ENCODE peak calls at places on chromosomes 3 and 15, in four cellular contexts. One of them, this sample, is unnamed.

GRCh38 chr3:117788499-117788898 is 1078.9 kb downstream of the TUSC7 start:
- DNase-seq in activated naive CD4-positive, alpha-beta T cell: no peak
- DNase-seq in RWPE1: no peak
- DNase-seq in thoracic aorta: no peak
- DNase-seq in this sample: no peak

GRCh38 chr15:47786371-47786770 is 69.1 kb downstream of the SEMA6D start:
- DNase-seq in activated naive CD4-positive, alpha-beta T cell: no peak
- DNase-seq in thoracic aorta: no peak
- DNase-seq in RWPE1: no peak
- DNase-seq in this sample: no peak

GRCh38 chr3:60743631-60744164 is 507.6 kb downstream of the FHIT start:
- DNase-seq in activated naive CD4-positive, alpha-beta T cell: no peak
- DNase-seq in thoracic aorta: no peak
- DNase-seq in RWPE1: no peak
- DNase-seq in this sample: no peak

GRCh38 chr15:77599899-77600298 is 32.8 kb downstream of the LINGO1 start:
- DNase-seq in RWPE1: peak; percentile 35
- DNase-seq in thoracic aorta: no peak
- DNase-seq in activated naive CD4-positive, alpha-beta T cell: no peak
- DNase-seq in this sample: no peak

GRCh38 chr3:100403956-100404548 is 2.7 kb downstream of the LNP1 start:
- DNase-seq in thoracic aorta: no peak
- DNase-seq in RWPE1: no peak
- DNase-seq in activated naive CD4-positive, alpha-beta T cell: no peak
- DNase-seq in this sample: no peak

GRCh38 chr3:141277451-141277850 is 45.8 kb downstream of the PXYLP1 start:
- DNase-seq in thoracic aorta: no peak
- DNase-seq in RWPE1: no peak
- DNase-seq in activated naive CD4-positive, alpha-beta T cell: no peak
- DNase-seq in this sample: no peak

GRCh38 chr3:114089675-114090074 is 33.1 kb downstream of the QTRT2 start:
- DNase-seq in thoracic aorta: no peak
- DNase-seq in RWPE1: no peak
- DNase-seq in activated naive CD4-positive, alpha-beta T cell: no peak
- DNase-seq in this sample: no peak

GRCh38 chr3:130783629-130784028 is 37.0 kb upstream of the PIK3R4 start:
- DNase-seq in thoracic aorta: no peak
- DNase-seq in activated naive CD4-positive, alpha-beta T cell: no peak
- DNase-seq in RWPE1: no peak
- DNase-seq in this sample: no peak

GRCh38 chr3:71517206-71517855 is 66.2 kb downstream of the FOXP1 start:
- DNase-seq in RWPE1: no peak
- DNase-seq in activated naive CD4-positive, alpha-beta T cell: no peak
- DNase-seq in thoracic aorta: no peak
- DNase-seq in this sample: no peak

GRCh38 chr15:35583863-35584528 is 38.0 kb upstream of the DPH6 start:
- DNase-seq in thoracic aorta: no peak
- DNase-seq in activated naive CD4-positive, alpha-beta T cell: no peak
- DNase-seq in RWPE1: no peak
- DNase-seq in this sample: no peak

GRCh38 chr15:69414702-69415161 is 583 bp downstream of the KIF23 start:
- DNase-seq in thoracic aorta: no peak
- DNase-seq in RWPE1: peak; percentile 86
- DNase-seq in activated naive CD4-positive, alpha-beta T cell: no peak
- DNase-seq in this sample: peak; percentile 27

GRCh38 chr3:106213954-106214353 is 345.1 kb upstream of the CBLB start:
- DNase-seq in RWPE1: no peak
- DNase-seq in activated naive CD4-positive, alpha-beta T cell: no peak
- DNase-seq in thoracic aorta: no peak
- DNase-seq in this sample: no peak

GRCh38 chr3:64685331-64685799 is 2.4 kb downstream of the ADAMTS9 start:
- DNase-seq in activated naive CD4-positive, alpha-beta T cell: no peak
- DNase-seq in RWPE1: no peak
- DNase-seq in thoracic aorta: no peak
- DNase-seq in this sample: no peak

GRCh38 chr3:186380622-186381380 is 18.8 kb upstream of the DGKG start:
- DNase-seq in thoracic aorta: no peak
- DNase-seq in activated naive CD4-positive, alpha-beta T cell: no peak
- DNase-seq in RWPE1: no peak
- DNase-seq in this sample: no peak

GRCh38 chr3:148329481-148330220 is 368.1 kb upstream of the AGTR1 start:
- DNase-seq in activated naive CD4-positive, alpha-beta T cell: no peak
- DNase-seq in thoracic aorta: no peak
- DNase-seq in RWPE1: no peak
- DNase-seq in this sample: no peak

GRCh38 chr3:45785626-45786150 is 10.6 kb downstream of the SLC6A20 start:
- DNase-seq in thoracic aorta: no peak
- DNase-seq in activated naive CD4-positive, alpha-beta T cell: no peak
- DNase-seq in RWPE1: no peak
- DNase-seq in this sample: no peak

GRCh38 chr3:61876797-61877196 is 315.4 kb downstream of the PTPRG start:
- DNase-seq in activated naive CD4-positive, alpha-beta T cell: no peak
- DNase-seq in thoracic aorta: no peak
- DNase-seq in RWPE1: no peak
- DNase-seq in this sample: no peak

GRCh38 chr3:61663728-61664492 is 102.5 kb downstream of the PTPRG start:
- DNase-seq in RWPE1: peak; percentile 59
- DNase-seq in thoracic aorta: no peak
- DNase-seq in activated naive CD4-positive, alpha-beta T cell: no peak
- DNase-seq in this sample: no peak

GRCh38 chr3:25820372-25820771 is 30.5 kb downstream of the OXSM start:
- DNase-seq in activated naive CD4-positive, alpha-beta T cell: no peak
- DNase-seq in RWPE1: peak; percentile 13
- DNase-seq in thoracic aorta: no peak
- DNase-seq in this sample: no peak

GRCh38 chr3:127680146-127680661 is 7.5 kb downstream of the ABTB1 start:
- DNase-seq in RWPE1: no peak
- DNase-seq in thoracic aorta: no peak
- DNase-seq in activated naive CD4-positive, alpha-beta T cell: no peak
- DNase-seq in this sample: no peak

GRCh38 chr3:123688241-123688747 is 103.4 kb upstream of the HACD2 start:
- DNase-seq in activated naive CD4-positive, alpha-beta T cell: no peak
- DNase-seq in RWPE1: peak; percentile 75
- DNase-seq in thoracic aorta: peak; percentile 47
- DNase-seq in this sample: no peak

GRCh38 chr15:68277131-68277604 is 377 bp upstream of the FEM1B start:
- DNase-seq in RWPE1: peak; percentile 20
- DNase-seq in activated naive CD4-positive, alpha-beta T cell: no peak
- DNase-seq in thoracic aorta: no peak
- DNase-seq in this sample: no peak

GRCh38 chr3:145094355-145094941 is 1066.5 kb downstream of the PLOD2 start:
- DNase-seq in thoracic aorta: no peak
- DNase-seq in RWPE1: peak; percentile 7
- DNase-seq in activated naive CD4-positive, alpha-beta T cell: no peak
- DNase-seq in this sample: no peak

GRCh38 chr3:71753716-71754609 is at the start of gene GPR27:
- DNase-seq in activated naive CD4-positive, alpha-beta T cell: no peak
- DNase-seq in RWPE1: peak; percentile 10
- DNase-seq in thoracic aorta: no peak
- DNase-seq in this sample: no peak

GRCh38 chr3:9808345-9809037 is 1.6 kb upstream of the TTLL3 start:
- DNase-seq in activated naive CD4-positive, alpha-beta T cell: no peak
- DNase-seq in thoracic aorta: no peak
- DNase-seq in RWPE1: no peak
- DNase-seq in this sample: no peak

GRCh38 chr15:61556037-61556648 is 327.0 kb upstream of the RORA start:
- DNase-seq in RWPE1: peak; percentile 33
- DNase-seq in thoracic aorta: no peak
- DNase-seq in activated naive CD4-positive, alpha-beta T cell: no peak
- DNase-seq in this sample: no peak

GRCh38 chr15:95973566-95974256 is 356.8 kb upstream of the NR2F2 start:
- DNase-seq in activated naive CD4-positive, alpha-beta T cell: no peak
- DNase-seq in RWPE1: no peak
- DNase-seq in thoracic aorta: no peak
- DNase-seq in this sample: no peak

GRCh38 chr3:63662500-63662899 is 10.0 kb downstream of the SNTN start:
- DNase-seq in activated naive CD4-positive, alpha-beta T cell: no peak
- DNase-seq in RWPE1: peak; percentile 2
- DNase-seq in thoracic aorta: no peak
- DNase-seq in this sample: no peak

GRCh38 chr3:71441217-71441924 is 142.2 kb downstream of the FOXP1 start:
- DNase-seq in RWPE1: no peak
- DNase-seq in activated naive CD4-positive, alpha-beta T cell: no peak
- DNase-seq in thoracic aorta: no peak
- DNase-seq in this sample: no peak

GRCh38 chr3:47512416-47513124 is 942 bp downstream of the ELP6 start:
- DNase-seq in RWPE1: no peak
- DNase-seq in thoracic aorta: no peak
- DNase-seq in activated naive CD4-positive, alpha-beta T cell: peak; percentile 15
- DNase-seq in this sample: no peak

GRCh38 chr3:9136746-9137434 is 112.6 kb downstream of the SRGAP3 start:
- DNase-seq in activated naive CD4-positive, alpha-beta T cell: no peak
- DNase-seq in thoracic aorta: no peak
- DNase-seq in RWPE1: no peak
- DNase-seq in this sample: no peak

GRCh38 chr3:168951368-168951767 is 712.1 kb downstream of the MECOM start:
- DNase-seq in RWPE1: peak; percentile 51
- DNase-seq in thoracic aorta: no peak
- DNase-seq in activated naive CD4-positive, alpha-beta T cell: no peak
- DNase-seq in this sample: no peak